ENCODE peak calls at places on chromosomes 5 and 9, in nine cellular contexts. One of them, this sample, is unnamed. For H3K4me1, the result is how much of the 10 kb centered on the place peaks cover.

GRCh38 chr9:128115187-128116103 is 12.1 kb downstream of the PTGES2 start:
- DNase-seq in PC-3: no peak
- DNase-seq in neural progenitor cell: no peak
- DNase-seq in OCI-LY7: no peak
- DNase-seq in hepatocyte: peak
- DNase-seq in MM.1S: no peak
- DNase-seq in HCT116: no peak
- DNase-seq in GM23248: no peak
- DNase-seq in SK-N-SH: no peak
- DNase-seq in this sample: no peak

GRCh38 chr5:55914141-55914413 is 62.9 kb downstream of the IL31RA start:
- DNase-seq in GM23248: peak
- DNase-seq in MM.1S: no peak
- DNase-seq in SK-N-SH: no peak
- DNase-seq in hepatocyte: no peak
- DNase-seq in OCI-LY7: no peak
- DNase-seq in neural progenitor cell: no peak
- DNase-seq in HCT116: no peak
- DNase-seq in PC-3: no peak
- DNase-seq in this sample: no peak

GRCh38 chr5:123285122-123286011 is 137.8 kb downstream of the CEP120 start:
- DNase-seq in OCI-LY7: no peak
- DNase-seq in neural progenitor cell: peak
- DNase-seq in hepatocyte: peak
- DNase-seq in PC-3: no peak
- DNase-seq in HCT116: no peak
- DNase-seq in GM23248: peak
- DNase-seq in MM.1S: no peak
- DNase-seq in SK-N-SH: peak
- DNase-seq in this sample: peak

GRCh38 chr9:74499770-74500583 is 2.8 kb downstream of the RORB start:
- DNase-seq in MM.1S: no peak
- DNase-seq in SK-N-SH: peak
- DNase-seq in neural progenitor cell: peak
- DNase-seq in PC-3: no peak
- DNase-seq in HCT116: no peak
- DNase-seq in hepatocyte: peak
- DNase-seq in OCI-LY7: no peak
- DNase-seq in GM23248: no peak
- DNase-seq in this sample: peak

GRCh38 chr9:116736406-116736805 is 49.3 kb downstream of the TRIM32 start:
- DNase-seq in SK-N-SH: no peak
- DNase-seq in HCT116: no peak
- DNase-seq in GM23248: no peak
- DNase-seq in MM.1S: no peak
- DNase-seq in OCI-LY7: no peak
- DNase-seq in hepatocyte: no peak
- DNase-seq in PC-3: no peak
- DNase-seq in neural progenitor cell: no peak
- DNase-seq in this sample: no peak

GRCh38 chr9:38046669-38047300 is 22.2 kb downstream of the SHB start:
- DNase-seq in HCT116: peak
- DNase-seq in neural progenitor cell: no peak
- DNase-seq in GM23248: peak
- DNase-seq in hepatocyte: peak
- DNase-seq in PC-3: peak
- DNase-seq in SK-N-SH: no peak
- DNase-seq in MM.1S: no peak
- DNase-seq in OCI-LY7: no peak
- DNase-seq in this sample: peak

GRCh38 chr5:139061856-139062255 is 136.3 kb downstream of the SIL1 start:
- DNase-seq in MM.1S: no peak
- DNase-seq in OCI-LY7: no peak
- DNase-seq in HCT116: no peak
- DNase-seq in neural progenitor cell: peak
- DNase-seq in hepatocyte: peak
- DNase-seq in PC-3: no peak
- DNase-seq in SK-N-SH: no peak
- DNase-seq in GM23248: no peak
- DNase-seq in this sample: peak

GRCh38 chr9:9942764-9943424 is 669.9 kb downstream of the PTPRD start:
- DNase-seq in neural progenitor cell: peak
- DNase-seq in OCI-LY7: peak
- DNase-seq in GM23248: peak
- DNase-seq in SK-N-SH: peak
- DNase-seq in hepatocyte: peak
- DNase-seq in MM.1S: peak
- DNase-seq in HCT116: no peak
- DNase-seq in PC-3: peak
- DNase-seq in this sample: peak

GRCh38 chr5:95892784-95893354 is 68.8 kb downstream of the ELL2 start:
- DNase-seq in SK-N-SH: peak
- DNase-seq in neural progenitor cell: peak
- DNase-seq in hepatocyte: peak
- DNase-seq in MM.1S: peak
- DNase-seq in PC-3: peak
- DNase-seq in OCI-LY7: peak
- DNase-seq in HCT116: peak
- DNase-seq in GM23248: peak
- DNase-seq in this sample: peak

GRCh38 chr5:180873628-180874520 is 12.8 kb upstream of the ZFP62 start:
- DNase-seq in PC-3: no peak
- DNase-seq in OCI-LY7: peak
- DNase-seq in GM23248: peak
- DNase-seq in MM.1S: no peak
- DNase-seq in hepatocyte: no peak
- DNase-seq in neural progenitor cell: no peak
- DNase-seq in HCT116: no peak
- DNase-seq in SK-N-SH: no peak
- DNase-seq in this sample: no peak

GRCh38 chr9:133773889-133774655 is 35.9 kb upstream of the SARDH start:
- DNase-seq in OCI-LY7: no peak
- DNase-seq in HCT116: no peak
- DNase-seq in MM.1S: no peak
- DNase-seq in hepatocyte: no peak
- DNase-seq in GM23248: no peak
- DNase-seq in neural progenitor cell: no peak
- DNase-seq in PC-3: no peak
- DNase-seq in SK-N-SH: peak
- DNase-seq in this sample: no peak

GRCh38 chr5:136028782-136029742 is at the start of gene TGFBI:
- DNase-seq in PC-3: peak
- DNase-seq in SK-N-SH: peak
- DNase-seq in hepatocyte: peak
- DNase-seq in GM23248: peak
- DNase-seq in MM.1S: no peak
- DNase-seq in HCT116: no peak
- DNase-seq in neural progenitor cell: peak
- DNase-seq in OCI-LY7: no peak
- DNase-seq in this sample: peak

GRCh38 chr5:6568383-6568782 is 64.5 kb downstream of the NSUN2 start:
- DNase-seq in SK-N-SH: no peak
- DNase-seq in OCI-LY7: no peak
- DNase-seq in GM23248: no peak
- DNase-seq in HCT116: no peak
- DNase-seq in hepatocyte: no peak
- DNase-seq in MM.1S: no peak
- DNase-seq in PC-3: no peak
- DNase-seq in neural progenitor cell: no peak
- DNase-seq in this sample: no peak

GRCh38 chr5:137201876-137202275 is 297.2 kb downstream of the SPOCK1 start:
- DNase-seq in HCT116: no peak
- DNase-seq in neural progenitor cell: no peak
- DNase-seq in GM23248: peak
- DNase-seq in SK-N-SH: no peak
- DNase-seq in OCI-LY7: no peak
- DNase-seq in hepatocyte: no peak
- DNase-seq in PC-3: peak
- DNase-seq in MM.1S: no peak
- DNase-seq in this sample: peak
- TF ChIP-seq EZH2phosphoT487 in HCT116: no peak
- TF ChIP-seq EZH2phosphoT487 in neural progenitor cell: no peak
- TF ChIP-seq EZH2phosphoT487 in GM23248: no peak
- TF ChIP-seq EZH2phosphoT487 in SK-N-SH: no peak
- TF ChIP-seq EZH2phosphoT487 in OCI-LY7: no peak
- TF ChIP-seq EZH2phosphoT487 in hepatocyte: no peak
- TF ChIP-seq EZH2phosphoT487 in PC-3: no peak
- TF ChIP-seq EZH2phosphoT487 in MM.1S: no peak
- TF ChIP-seq EZH2phosphoT487 in this sample: no peak

GRCh38 chr9:35661756-35662350 is 3.1 kb downstream of the ARHGEF39 start:
- DNase-seq in OCI-LY7: no peak
- DNase-seq in GM23248: no peak
- DNase-seq in neural progenitor cell: no peak
- DNase-seq in hepatocyte: no peak
- DNase-seq in MM.1S: no peak
- DNase-seq in PC-3: no peak
- DNase-seq in HCT116: no peak
- DNase-seq in SK-N-SH: no peak
- DNase-seq in this sample: no peak
- H3K4me1 ChIP-seq in OCI-LY7: half or more
- H3K4me1 ChIP-seq in GM23248: under half
- H3K4me1 ChIP-seq in neural progenitor cell: under half
- H3K4me1 ChIP-seq in hepatocyte: under half
- H3K4me1 ChIP-seq in MM.1S: under half
- H3K4me1 ChIP-seq in PC-3: under half
- H3K4me1 ChIP-seq in HCT116: under half
- H3K4me1 ChIP-seq in SK-N-SH: under half
- H3K4me1 ChIP-seq in this sample: under half

GRCh38 chr5:140217299-140218026 is 42.5 kb downstream of the CYSTM1 start:
- DNase-seq in MM.1S: no peak
- DNase-seq in GM23248: no peak
- DNase-seq in hepatocyte: no peak
- DNase-seq in OCI-LY7: no peak
- DNase-seq in SK-N-SH: no peak
- DNase-seq in neural progenitor cell: no peak
- DNase-seq in HCT116: no peak
- DNase-seq in PC-3: no peak
- DNase-seq in this sample: no peak

GRCh38 chr5:140221697-140222223 is 46.8 kb downstream of the CYSTM1 start:
- DNase-seq in GM23248: peak
- DNase-seq in neural progenitor cell: no peak
- DNase-seq in PC-3: peak
- DNase-seq in HCT116: peak
- DNase-seq in MM.1S: peak
- DNase-seq in hepatocyte: no peak
- DNase-seq in SK-N-SH: no peak
- DNase-seq in OCI-LY7: no peak
- DNase-seq in this sample: no peak

GRCh38 chr5:140220698-140221064 is 45.7 kb downstream of the CYSTM1 start:
- DNase-seq in OCI-LY7: no peak
- DNase-seq in GM23248: no peak
- DNase-seq in neural progenitor cell: no peak
- DNase-seq in hepatocyte: no peak
- DNase-seq in MM.1S: no peak
- DNase-seq in HCT116: no peak
- DNase-seq in SK-N-SH: no peak
- DNase-seq in PC-3: no peak
- DNase-seq in this sample: no peak

GRCh38 chr5:140220032-140220697 is 45.2 kb downstream of the CYSTM1 start:
- DNase-seq in MM.1S: no peak
- DNase-seq in OCI-LY7: no peak
- DNase-seq in HCT116: no peak
- DNase-seq in hepatocyte: no peak
- DNase-seq in SK-N-SH: no peak
- DNase-seq in PC-3: peak
- DNase-seq in neural progenitor cell: peak
- DNase-seq in GM23248: peak
- DNase-seq in this sample: no peak

DNA sequence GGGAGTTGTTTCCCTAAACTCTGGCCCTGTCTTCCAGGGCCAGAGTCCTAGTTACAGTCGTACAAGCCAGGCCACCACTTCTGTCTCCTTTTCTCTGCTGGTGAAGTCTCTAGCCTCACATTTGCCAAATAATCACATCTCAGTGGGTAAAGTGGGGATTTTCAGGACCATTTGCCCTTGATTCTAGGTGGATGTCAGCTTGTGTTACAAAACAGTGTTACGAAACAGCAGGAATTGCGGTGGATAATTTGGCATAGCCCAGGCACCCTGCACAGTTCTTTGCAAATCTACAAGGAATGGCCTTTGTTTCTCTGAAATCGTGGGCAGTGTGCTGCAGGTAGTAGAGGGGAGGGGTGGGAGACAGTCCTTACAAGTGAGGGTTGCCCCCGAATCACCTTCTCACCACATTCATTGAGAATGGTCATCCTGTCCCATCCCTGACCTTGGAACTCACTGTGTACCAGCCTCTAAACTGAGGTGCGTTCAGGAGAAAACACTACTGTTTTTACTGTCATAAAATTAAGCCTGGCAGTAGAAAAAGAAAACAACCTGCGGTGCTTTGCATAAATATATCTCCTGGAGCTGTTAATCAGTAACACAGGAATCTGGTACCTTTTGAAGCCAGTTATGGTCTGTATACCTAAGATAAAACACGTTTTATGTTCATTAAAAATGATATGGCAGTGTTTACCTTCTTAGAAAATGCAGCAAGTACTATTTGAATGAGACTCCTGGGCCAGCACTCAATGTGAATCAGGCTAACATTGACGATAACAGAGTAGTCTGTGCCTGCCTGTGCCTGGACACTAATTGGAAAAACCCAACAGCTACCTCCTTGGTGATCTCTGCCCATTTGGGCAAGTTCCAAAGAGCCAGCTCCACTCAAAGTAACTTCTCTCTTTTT is 44.3 kb downstream of the CYSTM1 start:
- DNase-seq in PC-3: no peak
- DNase-seq in HCT116: no peak
- DNase-seq in SK-N-SH: no peak
- DNase-seq in hepatocyte: no peak
- DNase-seq in MM.1S: no peak
- DNase-seq in GM23248: peak
- DNase-seq in OCI-LY7: no peak
- DNase-seq in neural progenitor cell: no peak
- DNase-seq in this sample: no peak
- TF ChIP-seq EZH2phosphoT487 in PC-3: no peak
- TF ChIP-seq EZH2phosphoT487 in HCT116: no peak
- TF ChIP-seq EZH2phosphoT487 in SK-N-SH: no peak
- TF ChIP-seq EZH2phosphoT487 in hepatocyte: no peak
- TF ChIP-seq EZH2phosphoT487 in MM.1S: no peak
- TF ChIP-seq EZH2phosphoT487 in GM23248: no peak
- TF ChIP-seq EZH2phosphoT487 in OCI-LY7: no peak
- TF ChIP-seq EZH2phosphoT487 in neural progenitor cell: no peak
- TF ChIP-seq EZH2phosphoT487 in this sample: no peak

DNA sequence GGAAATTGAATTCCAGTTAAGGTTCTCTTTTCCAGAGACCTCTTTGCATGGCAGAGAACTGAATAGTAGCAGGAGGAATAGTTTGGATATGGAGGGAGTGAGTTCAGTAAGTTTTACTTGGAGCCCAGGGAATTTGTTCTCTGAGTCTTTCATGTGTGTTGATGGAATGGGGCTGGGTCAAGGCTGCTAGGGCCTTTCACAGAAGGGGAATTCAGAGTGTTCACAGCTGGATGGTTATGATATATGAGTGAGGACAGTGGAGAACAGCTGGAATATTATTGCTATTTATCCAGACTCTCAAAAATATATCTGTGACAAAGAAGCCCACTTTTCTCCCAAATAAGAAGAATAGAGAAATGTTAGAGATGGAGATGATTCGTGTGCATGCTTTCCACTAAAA is 372.8 kb downstream of the PLK2 start:
- DNase-seq in SK-N-SH: no peak
- DNase-seq in OCI-LY7: no peak
- DNase-seq in HCT116: no peak
- DNase-seq in MM.1S: no peak
- DNase-seq in GM23248: no peak
- DNase-seq in PC-3: no peak
- DNase-seq in hepatocyte: no peak
- DNase-seq in neural progenitor cell: no peak
- DNase-seq in this sample: no peak
- H3K4me1 ChIP-seq in SK-N-SH: under half
- H3K4me1 ChIP-seq in OCI-LY7: under half
- H3K4me1 ChIP-seq in HCT116: under half
- H3K4me1 ChIP-seq in MM.1S: under half
- H3K4me1 ChIP-seq in GM23248: under half
- H3K4me1 ChIP-seq in PC-3: under half
- H3K4me1 ChIP-seq in hepatocyte: under half
- H3K4me1 ChIP-seq in neural progenitor cell: under half
- H3K4me1 ChIP-seq in this sample: under half